ENCODE peak calls at places on chromosomes 5 and 9, in five cellular contexts. F is suprapubic skin, O is AG04450, J is dorsolateral prefrontal cortex, V is right lobe of liver. G is an unnamed sample.

GRCh38 chr9:33403941-33404781 is 1.8 kb upstream of the AQP7 start:
- DNase-seq in O (no peak), F (no peak), J (no peak), V (no peak), G (peak; percentile 41)

GRCh38 chr9:2290382-2290781 is 275.2 kb downstream of the SMARCA2 start:
- DNase-seq in O (no peak), V (no peak), J (no peak), F (no peak), G (no peak)

GRCh38 chr5:40414922-40415321 is 264.8 kb upstream of the PTGER4 start:
- DNase-seq in V (no peak), J (no peak), F (no peak), O (no peak), G (no peak)

GRCh38 chr5:9790276-9790675 is 160.1 kb upstream of the TAS2R1 start:
- DNase-seq in O (no peak), J (no peak), V (no peak), F (no peak), G (no peak)

GRCh38 chr5:171493646-171494393 is 74.4 kb downstream of the FGF18 start:
- DNase-seq in J (no peak), V (no peak), F (no peak), O (no peak), G (no peak)

GRCh38 chr9:35599763-35600604 is 5.1 kb upstream of the TESK1 start:
- DNase-seq in O (no peak), F (no peak), V (no peak), J (no peak), G (peak; percentile 37)

GRCh38 chr5:109656829-109657228 is 32.9 kb upstream of the MAN2A1 start:
- DNase-seq in O (no peak), V (peak; percentile 56), F (no peak), J (no peak), G (no peak)

GRCh38 chr9:68983797-68984419 is 30.0 kb downstream of the PRKACG start:
- DNase-seq in O (no peak), F (no peak), V (no peak), J (no peak), G (no peak)

GRCh38 chr9:92141144-92142129 is 26.2 kb upstream of the SPTLC1 start:
- DNase-seq in O (no peak), F (no peak), J (no peak), V (no peak), G (peak; percentile 48)

GRCh38 chr5:174493536-174493935 is 230.8 kb upstream of the MSX2 start:
- DNase-seq in O (no peak), V (no peak), F (no peak), J (no peak), G (no peak)

GRCh38 chr9:93568169-93568568 is 8.2 kb upstream of the PHF2 start:
- DNase-seq in V (no peak), O (no peak), J (no peak), F (no peak), G (no peak)

GRCh38 chr9:94245651-94246050 is 13.4 kb upstream of the ZNF169 start:
- DNase-seq in F (no peak), V (no peak), O (no peak), J (no peak), G (no peak)

GRCh38 chr5:50666261-50667078 is at the start of gene PARP8:
- DNase-seq in J (no peak), F (peak; percentile 81), O (peak; percentile 11), V (peak; percentile 72), G (peak; percentile 48)

GRCh38 chr9:126499005-126499910 is 114.5 kb upstream of the LMX1B start:
- DNase-seq in V (no peak), J (peak; percentile 46), F (no peak), O (no peak), G (no peak)

GRCh38 chr5:108084105-108084504 is 297.8 kb downstream of the FBXL17 start:
- DNase-seq in O (peak; percentile 1), J (no peak), F (no peak), V (no peak), G (no peak)

GRCh38 chr9:33250458-33250995 is 10.6 kb downstream of the SPINK4 start:
- DNase-seq in J (no peak), O (no peak), V (no peak), F (peak; percentile 43), G (no peak)

GRCh38 chr5:139277171-139277570 is 16.4 kb upstream of the MATR3 start:
- DNase-seq in O (no peak), V (no peak), J (no peak), F (no peak), G (no peak)

GRCh38 chr9:133686642-133687575 is 50.7 kb downstream of the DBH start:
- DNase-seq in O (no peak), F (no peak), J (peak; percentile 49), V (no peak), G (peak; percentile 40)

GRCh38 chr9:137150485-137151060 is 11.6 kb downstream of the GRIN1 start:
- DNase-seq in J (no peak), V (no peak), F (no peak), O (no peak), G (peak; percentile 72)

GRCh38 chr9:127520941-127521918 is 69.9 kb downstream of the LRSAM1 start:
- DNase-seq in V (peak; percentile 57), F (no peak), J (no peak), O (no peak), G (no peak)

GRCh38 chr9:134332841-134333233 is 6.6 kb downstream of the RXRA start:
- DNase-seq in F (no peak), O (no peak), V (no peak), J (no peak), G (peak; percentile 48)

GRCh38 chr5:127833999-127834953 is 131.1 kb downstream of the CCDC192 start:
- DNase-seq in J (no peak), F (no peak), V (no peak), O (no peak), G (no peak)

GRCh38 chr5:39384271-39384670 is 20.0 kb upstream of the C9 start:
- DNase-seq in O (no peak), V (no peak), J (no peak), F (no peak), G (no peak)

GRCh38 chr5:172841258-172841657 is 7.2 kb downstream of the ERGIC1 start:
- DNase-seq in F (no peak), J (peak; percentile 52), V (no peak), O (no peak), G (no peak)

GRCh38 chr5:141680751-141681201 is 1.3 kb downstream of the ARAP3 start:
- DNase-seq in J (no peak), V (peak; percentile 68), O (no peak), F (no peak), G (no peak)

GRCh38 chr5:55102345-55102744 is at the start of gene GZMA:
- DNase-seq in J (no peak), V (no peak), F (no peak), O (no peak), G (no peak)
- TF ChIP-seq CTCF in J (no peak), V (no peak), F (no peak), O (no peak), G (no peak)

GRCh38 chr9:88303785-88304495 is 84.3 kb upstream of the SPIN1 start:
- DNase-seq in O (no peak), F (no peak), J (no peak), V (no peak), G (no peak)
- H3K27ac ChIP-seq in O (no peak overlapping the region), F (no peak overlapping the region), J (no peak overlapping the region), V (no peak overlapping the region), G (no peak overlapping the region)

GRCh38 chr9:124474151-124474550 is 23.9 kb downstream of the ADGRD2 start:
- DNase-seq in F (no peak), O (no peak), V (no peak), J (no peak), G (no peak)

GRCh38 chr9:124470726-124471125 is 20.5 kb downstream of the ADGRD2 start:
- DNase-seq in V (no peak), O (no peak), F (no peak), J (no peak), G (no peak)

GRCh38 chr9:124471761-124472160 is 21.5 kb downstream of the ADGRD2 start:
- DNase-seq in F (no peak), J (no peak), V (no peak), O (no peak), G (no peak)

GRCh38 chr9:124473310-124473709 is 23.1 kb downstream of the ADGRD2 start:
- DNase-seq in O (no peak), V (no peak), F (no peak), J (no peak), G (no peak)

GRCh38 chr9:124472770-124473169 is 22.5 kb downstream of the ADGRD2 start:
- DNase-seq in F (no peak), J (no peak), V (no peak), O (no peak), G (peak; percentile 1)
- TF ChIP-seq CTCF in F (no peak), J (no peak), V (no peak), O (no peak), G (no peak)

DNA sequence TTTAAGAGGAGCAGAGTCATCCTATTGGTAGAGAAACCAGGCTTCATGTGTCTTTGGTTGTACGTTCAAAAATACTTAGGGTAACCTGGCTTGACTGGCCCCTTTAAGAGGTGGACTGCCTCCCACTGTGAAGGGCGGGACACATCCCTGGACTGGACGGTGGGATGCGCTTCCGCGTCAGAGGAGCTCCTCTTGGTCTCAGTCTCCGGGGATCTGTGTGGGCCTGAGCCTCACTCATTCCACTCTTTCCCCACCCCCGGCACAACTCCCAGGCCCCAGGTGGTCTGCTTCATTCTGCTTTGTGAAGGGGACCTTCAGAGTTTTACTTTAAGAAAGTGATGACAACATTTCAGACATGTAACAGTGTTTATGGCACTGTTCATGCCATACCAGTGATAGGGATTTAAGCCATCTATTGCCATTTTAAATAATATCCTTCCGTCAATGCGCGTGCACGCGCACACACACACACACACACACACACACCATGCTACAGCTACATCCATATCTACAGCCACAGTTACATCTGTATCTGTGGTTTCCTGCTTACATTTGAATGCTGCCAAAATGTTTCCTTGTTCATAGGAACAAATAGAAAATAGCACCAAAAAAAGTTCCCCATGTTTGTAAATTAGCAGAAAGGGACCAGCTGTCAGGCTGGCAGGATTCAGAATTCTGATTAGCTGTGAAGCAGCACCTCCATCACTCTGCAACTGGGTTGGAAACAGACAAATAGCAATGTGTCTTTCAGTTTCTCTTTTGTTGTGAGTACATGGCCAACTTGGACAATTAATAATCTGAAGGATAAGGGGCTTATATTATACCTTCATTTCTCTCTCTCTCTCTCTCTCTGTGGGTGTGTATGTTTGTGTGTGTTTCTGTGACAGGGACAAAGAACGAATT is 601.4 kb downstream of the IRX1 start:
- DNase-seq in J (no peak), V (no peak), O (no peak), F (no peak), G (no peak)
- H3K27ac ChIP-seq in J (no peak overlapping the region), V (no peak overlapping the region), O (no peak overlapping the region), F (no peak overlapping the region), G (no peak overlapping the region)

GRCh38 chr9:129722913-129723312 is 29.9 kb downstream of the PTGES start:
- DNase-seq in V (no peak), F (no peak), J (no peak), O (no peak), G (no peak)

GRCh38 chr9:129719135-129719534 is 33.7 kb downstream of the PTGES start:
- DNase-seq in V (no peak), J (no peak), O (no peak), F (no peak), G (no peak)

GRCh38 chr9:129720181-129720864 is 32.5 kb downstream of the PTGES start:
- DNase-seq in F (no peak), J (no peak), V (no peak), O (no peak), G (no peak)

GRCh38 chr9:129718647-129719046 is 34.2 kb downstream of the PTGES start:
- DNase-seq in V (no peak), O (no peak), F (no peak), J (no peak), G (no peak)

GRCh38 chr9:129720865-129721545 is 31.8 kb downstream of the PTGES start:
- DNase-seq in F (no peak), V (no peak), O (no peak), J (no peak), G (no peak)
- TF ChIP-seq CTCF in F (no peak), V (no peak), O (no peak), J (no peak), G (no peak)

GRCh38 chr9:113504725-113505590 is 41.4 kb downstream of the RGS3 start:
- DNase-seq in V (peak; percentile 92), O (no peak), J (no peak), F (no peak), G (no peak)
- H3K27ac ChIP-seq in V (peak overlapping the region; percentile 73), O (no peak overlapping the region), J (no peak overlapping the region), F (no peak overlapping the region), G (no peak overlapping the region)

G was measured in psoas muscle.